ENCODE peak calls at places on chromosomes 7 and 10, in nine cellular contexts. One of them, this sample, is unnamed.

GRCh38 chr7:129769400-129769774 is 157.9 kb downstream of the NRF1 start:
- DNase-seq in endothelial cell: no peak
- DNase-seq in body of pancreas: no peak
- DNase-seq in thoracic aorta: no peak
- DNase-seq in IMR-90: no peak
- DNase-seq in GM13977: peak
- DNase-seq in CD4-positive, alpha-beta T cell: no peak
- DNase-seq in H9: no peak
- DNase-seq in MCF 10A: no peak
- DNase-seq in this sample: no peak

GRCh38 chr10:73876971-73877370 is 2.6 kb upstream of the CAMK2G start:
- DNase-seq in endothelial cell: no peak
- DNase-seq in body of pancreas: no peak
- DNase-seq in thoracic aorta: no peak
- DNase-seq in IMR-90: peak
- DNase-seq in GM13977: no peak
- DNase-seq in CD4-positive, alpha-beta T cell: no peak
- DNase-seq in H9: no peak
- DNase-seq in MCF 10A: peak
- DNase-seq in this sample: no peak

GRCh38 chr10:89213191-89213808 is 6.2 kb upstream of the CH25H start:
- DNase-seq in endothelial cell: no peak
- DNase-seq in body of pancreas: no peak
- DNase-seq in thoracic aorta: no peak
- DNase-seq in IMR-90: peak
- DNase-seq in GM13977: peak
- DNase-seq in CD4-positive, alpha-beta T cell: no peak
- DNase-seq in H9: no peak
- DNase-seq in MCF 10A: peak
- DNase-seq in this sample: peak

GRCh38 chr7:23058412-23059096 is 44.6 kb upstream of the HYCC1 start:
- DNase-seq in endothelial cell: no peak
- DNase-seq in body of pancreas: no peak
- DNase-seq in thoracic aorta: no peak
- DNase-seq in IMR-90: no peak
- DNase-seq in GM13977: no peak
- DNase-seq in CD4-positive, alpha-beta T cell: no peak
- DNase-seq in H9: no peak
- DNase-seq in MCF 10A: no peak
- DNase-seq in this sample: no peak

GRCh38 chr7:27767374-27767773 is 27.4 kb downstream of the TAX1BP1 start:
- DNase-seq in endothelial cell: no peak
- DNase-seq in body of pancreas: no peak
- DNase-seq in thoracic aorta: no peak
- DNase-seq in IMR-90: peak
- DNase-seq in GM13977: no peak
- DNase-seq in CD4-positive, alpha-beta T cell: no peak
- DNase-seq in H9: no peak
- DNase-seq in MCF 10A: no peak
- DNase-seq in this sample: no peak

GRCh38 chr7:35482231-35482630 is 212.7 kb downstream of the HERPUD2 start:
- DNase-seq in endothelial cell: no peak
- DNase-seq in body of pancreas: no peak
- DNase-seq in thoracic aorta: no peak
- DNase-seq in IMR-90: no peak
- DNase-seq in GM13977: no peak
- DNase-seq in CD4-positive, alpha-beta T cell: no peak
- DNase-seq in H9: no peak
- DNase-seq in MCF 10A: no peak
- DNase-seq in this sample: no peak

GRCh38 chr7:90660100-90660499 is 64.0 kb downstream of the CDK14 start:
- DNase-seq in endothelial cell: no peak
- DNase-seq in body of pancreas: no peak
- DNase-seq in thoracic aorta: no peak
- DNase-seq in IMR-90: no peak
- DNase-seq in GM13977: no peak
- DNase-seq in CD4-positive, alpha-beta T cell: no peak
- DNase-seq in H9: no peak
- DNase-seq in MCF 10A: no peak
- DNase-seq in this sample: no peak

GRCh38 chr7:5523052-5523711 is 99.5 kb upstream of the TNRC18 start:
- DNase-seq in endothelial cell: no peak
- DNase-seq in body of pancreas: no peak
- DNase-seq in thoracic aorta: no peak
- DNase-seq in IMR-90: peak
- DNase-seq in GM13977: no peak
- DNase-seq in CD4-positive, alpha-beta T cell: no peak
- DNase-seq in H9: peak
- DNase-seq in MCF 10A: peak
- DNase-seq in this sample: peak

GRCh38 chr7:34260282-34260681 is 354.9 kb downstream of the BMPER start:
- DNase-seq in endothelial cell: no peak
- DNase-seq in body of pancreas: no peak
- DNase-seq in thoracic aorta: no peak
- DNase-seq in IMR-90: peak
- DNase-seq in GM13977: no peak
- DNase-seq in CD4-positive, alpha-beta T cell: no peak
- DNase-seq in H9: no peak
- DNase-seq in MCF 10A: peak
- DNase-seq in this sample: peak

GRCh38 chr7:111718886-111719285 is 156.6 kb upstream of the IMMP2L start:
- DNase-seq in endothelial cell: no peak
- DNase-seq in body of pancreas: no peak
- DNase-seq in thoracic aorta: no peak
- DNase-seq in IMR-90: no peak
- DNase-seq in GM13977: no peak
- DNase-seq in CD4-positive, alpha-beta T cell: no peak
- DNase-seq in H9: no peak
- DNase-seq in MCF 10A: no peak
- DNase-seq in this sample: no peak

GRCh38 chr7:13990319-13990983 is 985 bp upstream of the ETV1 start:
- DNase-seq in endothelial cell: peak
- DNase-seq in body of pancreas: peak
- DNase-seq in thoracic aorta: peak
- DNase-seq in IMR-90: peak
- DNase-seq in GM13977: peak
- DNase-seq in CD4-positive, alpha-beta T cell: no peak
- DNase-seq in H9: peak
- DNase-seq in MCF 10A: peak
- DNase-seq in this sample: peak

GRCh38 chr10:114635797-114636550 is 22.1 kb downstream of the ABLIM1 start:
- DNase-seq in endothelial cell: no peak
- DNase-seq in body of pancreas: peak
- DNase-seq in thoracic aorta: no peak
- DNase-seq in IMR-90: no peak
- DNase-seq in GM13977: no peak
- DNase-seq in CD4-positive, alpha-beta T cell: no peak
- DNase-seq in H9: no peak
- DNase-seq in MCF 10A: no peak
- DNase-seq in this sample: no peak

GRCh38 chr7:30912454-30912985 is 867 bp downstream of the AQP1 start:
- DNase-seq in endothelial cell: no peak
- DNase-seq in body of pancreas: no peak
- DNase-seq in thoracic aorta: no peak
- DNase-seq in IMR-90: no peak
- DNase-seq in GM13977: no peak
- DNase-seq in CD4-positive, alpha-beta T cell: no peak
- DNase-seq in H9: no peak
- DNase-seq in MCF 10A: no peak
- DNase-seq in this sample: no peak

GRCh38 chr7:119838444-119838843 is 434.5 kb upstream of the KCND2 start:
- DNase-seq in endothelial cell: no peak
- DNase-seq in body of pancreas: no peak
- DNase-seq in thoracic aorta: no peak
- DNase-seq in IMR-90: no peak
- DNase-seq in GM13977: no peak
- DNase-seq in CD4-positive, alpha-beta T cell: no peak
- DNase-seq in H9: no peak
- DNase-seq in MCF 10A: no peak
- DNase-seq in this sample: no peak

GRCh38 chr7:44962483-44963251 is 16.1 kb downstream of the MYO1G start:
- DNase-seq in endothelial cell: peak
- DNase-seq in body of pancreas: peak
- DNase-seq in thoracic aorta: no peak
- DNase-seq in IMR-90: no peak
- DNase-seq in GM13977: no peak
- DNase-seq in CD4-positive, alpha-beta T cell: no peak
- DNase-seq in H9: peak
- DNase-seq in MCF 10A: no peak
- DNase-seq in this sample: no peak

DNA sequence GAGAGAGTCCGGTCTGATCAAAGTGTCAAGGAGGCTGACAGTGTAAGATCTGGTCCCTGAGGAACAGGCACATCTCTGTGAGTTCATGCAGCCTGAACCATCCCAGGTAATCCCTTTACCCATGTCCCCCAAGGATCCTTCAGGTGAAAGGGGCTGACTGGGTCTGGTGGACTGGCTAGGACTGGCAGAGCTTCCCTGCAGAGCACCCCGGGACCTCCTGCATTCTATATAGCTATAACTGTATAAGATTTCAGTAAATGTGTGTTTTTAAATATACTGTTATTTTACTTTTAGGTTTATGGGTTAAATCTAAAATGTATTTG is 246.8 kb downstream of the ELMO1 start:
- DNase-seq in endothelial cell: no peak
- DNase-seq in body of pancreas: no peak
- DNase-seq in thoracic aorta: no peak
- DNase-seq in IMR-90: no peak
- DNase-seq in GM13977: no peak
- DNase-seq in CD4-positive, alpha-beta T cell: no peak
- DNase-seq in H9: no peak
- DNase-seq in MCF 10A: no peak
- DNase-seq in this sample: no peak
- TF ChIP-seq CTCF in endothelial cell: no peak
- TF ChIP-seq CTCF in body of pancreas: no peak
- TF ChIP-seq CTCF in thoracic aorta: no peak
- TF ChIP-seq CTCF in IMR-90: no peak
- TF ChIP-seq CTCF in GM13977: no peak
- TF ChIP-seq CTCF in CD4-positive, alpha-beta T cell: peak
- TF ChIP-seq CTCF in H9: peak
- TF ChIP-seq CTCF in MCF 10A: no peak
- TF ChIP-seq CTCF in this sample: no peak

DNA sequence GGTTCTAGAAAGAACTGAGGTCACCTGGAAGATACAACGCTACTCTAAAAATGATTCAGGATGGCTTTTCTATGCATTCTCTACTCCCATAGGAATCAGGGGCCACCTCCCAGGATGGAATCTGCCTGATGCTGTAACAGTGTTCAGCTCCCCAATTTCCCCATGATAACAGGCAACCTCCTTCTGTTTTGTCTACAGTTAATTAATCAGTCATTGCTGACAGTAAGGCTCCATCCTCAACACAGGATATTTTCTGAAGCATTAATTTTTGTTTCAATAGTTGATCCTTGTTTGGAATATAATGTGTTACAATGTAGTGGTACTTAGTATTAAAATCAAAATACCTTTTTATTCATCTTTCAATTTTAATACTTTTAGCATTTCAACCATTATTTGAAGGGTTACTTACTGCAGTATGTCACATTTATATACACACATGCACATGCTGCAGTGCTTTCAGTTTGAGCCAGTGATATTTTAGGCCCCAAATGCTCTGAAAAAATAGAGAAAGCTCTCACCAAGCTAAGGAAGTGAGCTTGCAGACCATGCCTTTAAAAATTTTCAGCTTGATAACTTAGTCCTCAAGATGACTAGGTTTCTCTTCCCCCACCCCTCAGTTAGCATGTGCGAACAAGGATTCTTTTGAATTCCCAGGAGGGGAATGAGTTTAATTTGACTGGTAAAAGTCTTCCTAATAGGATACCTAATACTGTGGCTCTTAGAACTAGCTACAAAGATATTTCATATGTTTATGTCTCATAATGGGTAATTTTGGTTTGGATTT is 592 bp upstream of the PIK3CG start:
- DNase-seq in endothelial cell: no peak
- DNase-seq in body of pancreas: no peak
- DNase-seq in thoracic aorta: no peak
- DNase-seq in IMR-90: no peak
- DNase-seq in GM13977: peak
- DNase-seq in CD4-positive, alpha-beta T cell: no peak
- DNase-seq in H9: no peak
- DNase-seq in MCF 10A: no peak
- DNase-seq in this sample: no peak
- TF ChIP-seq CTCF in endothelial cell: no peak
- TF ChIP-seq CTCF in body of pancreas: no peak
- TF ChIP-seq CTCF in thoracic aorta: no peak
- TF ChIP-seq CTCF in IMR-90: no peak
- TF ChIP-seq CTCF in GM13977: no peak
- TF ChIP-seq CTCF in CD4-positive, alpha-beta T cell: no peak
- TF ChIP-seq CTCF in H9: no peak
- TF ChIP-seq CTCF in MCF 10A: no peak
- TF ChIP-seq CTCF in this sample: no peak

GRCh38 chr7:92043098-92043497 is 91.2 kb downstream of the CYP51A1 start:
- DNase-seq in endothelial cell: no peak
- DNase-seq in body of pancreas: no peak
- DNase-seq in thoracic aorta: no peak
- DNase-seq in IMR-90: no peak
- DNase-seq in GM13977: no peak
- DNase-seq in CD4-positive, alpha-beta T cell: no peak
- DNase-seq in H9: no peak
- DNase-seq in MCF 10A: no peak
- DNase-seq in this sample: no peak

GRCh38 chr7:92042056-92042737 is 92.1 kb downstream of the CYP51A1 start:
- DNase-seq in endothelial cell: no peak
- DNase-seq in body of pancreas: peak
- DNase-seq in thoracic aorta: no peak
- DNase-seq in IMR-90: no peak
- DNase-seq in GM13977: no peak
- DNase-seq in CD4-positive, alpha-beta T cell: no peak
- DNase-seq in H9: no peak
- DNase-seq in MCF 10A: no peak
- DNase-seq in this sample: no peak

GRCh38 chr7:92043637-92044036 is 90.6 kb downstream of the CYP51A1 start:
- DNase-seq in endothelial cell: no peak
- DNase-seq in body of pancreas: no peak
- DNase-seq in thoracic aorta: no peak
- DNase-seq in IMR-90: no peak
- DNase-seq in GM13977: no peak
- DNase-seq in CD4-positive, alpha-beta T cell: no peak
- DNase-seq in H9: no peak
- DNase-seq in MCF 10A: no peak
- DNase-seq in this sample: no peak

GRCh38 chr7:92044148-92044547 is 90.1 kb downstream of the CYP51A1 start:
- DNase-seq in endothelial cell: no peak
- DNase-seq in body of pancreas: no peak
- DNase-seq in thoracic aorta: no peak
- DNase-seq in IMR-90: no peak
- DNase-seq in GM13977: no peak
- DNase-seq in CD4-positive, alpha-beta T cell: no peak
- DNase-seq in H9: no peak
- DNase-seq in MCF 10A: no peak
- DNase-seq in this sample: no peak

GRCh38 chr7:92044940-92045339 is 89.3 kb downstream of the CYP51A1 start:
- DNase-seq in endothelial cell: no peak
- DNase-seq in body of pancreas: no peak
- DNase-seq in thoracic aorta: no peak
- DNase-seq in IMR-90: no peak
- DNase-seq in GM13977: no peak
- DNase-seq in CD4-positive, alpha-beta T cell: no peak
- DNase-seq in H9: no peak
- DNase-seq in MCF 10A: no peak
- DNase-seq in this sample: no peak
- TF ChIP-seq CTCF in endothelial cell: no peak
- TF ChIP-seq CTCF in body of pancreas: no peak
- TF ChIP-seq CTCF in thoracic aorta: no peak
- TF ChIP-seq CTCF in IMR-90: no peak
- TF ChIP-seq CTCF in GM13977: no peak
- TF ChIP-seq CTCF in CD4-positive, alpha-beta T cell: no peak
- TF ChIP-seq CTCF in H9: no peak
- TF ChIP-seq CTCF in MCF 10A: no peak
- TF ChIP-seq CTCF in this sample: no peak

GRCh38 chr10:31947144-31947926 is 18.7 kb upstream of the ARHGAP12 start:
- DNase-seq in endothelial cell: no peak
- DNase-seq in body of pancreas: peak
- DNase-seq in thoracic aorta: no peak
- DNase-seq in IMR-90: peak
- DNase-seq in GM13977: no peak
- DNase-seq in CD4-positive, alpha-beta T cell: no peak
- DNase-seq in H9: no peak
- DNase-seq in MCF 10A: peak
- DNase-seq in this sample: peak
- TF ChIP-seq CTCF in endothelial cell: no peak
- TF ChIP-seq CTCF in body of pancreas: peak
- TF ChIP-seq CTCF in thoracic aorta: peak
- TF ChIP-seq CTCF in IMR-90: peak
- TF ChIP-seq CTCF in GM13977: no peak
- TF ChIP-seq CTCF in CD4-positive, alpha-beta T cell: peak
- TF ChIP-seq CTCF in H9: no peak
- TF ChIP-seq CTCF in MCF 10A: peak
- TF ChIP-seq CTCF in this sample: peak